ENCODE peak calls at places on chromosomes 5 and 9, in ten cellular contexts. C, N, S, X, W, D, F, Y, E and Q are unnamed samples.

GRCh38 chr5:6029811-6030271 is 348.5 kb downstream of the MED10 start:
- DNase-seq in C (no peak), N (no peak), S (no peak), X (no peak), W (no peak), D (no peak), F (no peak), Y (no peak), E (no peak), Q (no peak)

GRCh38 chr5:8843766-8844165 is 702.1 kb downstream of the SEMA5A start:
- DNase-seq in C (peak), N (no peak), S (no peak), X (no peak), W (no peak), D (no peak), F (no peak), Y (peak), E (peak), Q (no peak)

GRCh38 chr5:179180921-179181645 is 120.9 kb downstream of the ZNF354C start:
- DNase-seq in C (no peak), N (no peak), S (no peak), X (no peak), W (no peak), D (no peak), F (no peak), Y (no peak), E (no peak), Q (no peak)

GRCh38 chr5:78653969-78654368 is 5.4 kb upstream of the LHFPL2 start:
- DNase-seq in C (no peak), N (no peak), S (no peak), X (no peak), W (no peak), D (no peak), F (no peak), Y (peak), E (peak), Q (no peak)

GRCh38 chr9:111798786-111799185 is 4.0 kb upstream of the SHOC1 start:
- DNase-seq in C (no peak), N (no peak), S (no peak), X (no peak), W (no peak), D (no peak), F (no peak), Y (peak), E (peak), Q (no peak)

GRCh38 chr9:125438506-125439433 is 177.1 kb downstream of the GAPVD1 start:
- DNase-seq in C (no peak), N (no peak), S (no peak), X (peak), W (no peak), D (no peak), F (no peak), Y (no peak), E (no peak), Q (no peak)

GRCh38 chr5:124074500-124074899 is 562.5 kb downstream of the CSNK1G3 start:
- DNase-seq in C (no peak), N (no peak), S (no peak), X (no peak), W (no peak), D (no peak), F (no peak), Y (no peak), E (no peak), Q (no peak)

GRCh38 chr5:4862500-4862899 is 277.6 kb upstream of the ADAMTS16 start:
- DNase-seq in C (no peak), N (peak), S (no peak), X (no peak), W (no peak), D (no peak), F (no peak), Y (peak), E (peak), Q (no peak)

GRCh38 chr5:4553968-4554367 is 586.2 kb upstream of the ADAMTS16 start:
- DNase-seq in C (no peak), N (no peak), S (no peak), X (no peak), W (no peak), D (no peak), F (no peak), Y (no peak), E (no peak), Q (no peak)

GRCh38 chr9:112487008-112487798 is 576 bp downstream of the KIAA1958 start:
- DNase-seq in C (peak), N (peak), S (peak), X (peak), W (no peak), D (peak), F (peak), Y (peak), E (peak), Q (no peak)

GRCh38 chr9:34176089-34176488 is 2.8 kb upstream of the UBAP1 start:
- DNase-seq in C (no peak), N (no peak), S (no peak), X (no peak), W (no peak), D (no peak), F (no peak), Y (no peak), E (no peak), Q (no peak)

DNA sequence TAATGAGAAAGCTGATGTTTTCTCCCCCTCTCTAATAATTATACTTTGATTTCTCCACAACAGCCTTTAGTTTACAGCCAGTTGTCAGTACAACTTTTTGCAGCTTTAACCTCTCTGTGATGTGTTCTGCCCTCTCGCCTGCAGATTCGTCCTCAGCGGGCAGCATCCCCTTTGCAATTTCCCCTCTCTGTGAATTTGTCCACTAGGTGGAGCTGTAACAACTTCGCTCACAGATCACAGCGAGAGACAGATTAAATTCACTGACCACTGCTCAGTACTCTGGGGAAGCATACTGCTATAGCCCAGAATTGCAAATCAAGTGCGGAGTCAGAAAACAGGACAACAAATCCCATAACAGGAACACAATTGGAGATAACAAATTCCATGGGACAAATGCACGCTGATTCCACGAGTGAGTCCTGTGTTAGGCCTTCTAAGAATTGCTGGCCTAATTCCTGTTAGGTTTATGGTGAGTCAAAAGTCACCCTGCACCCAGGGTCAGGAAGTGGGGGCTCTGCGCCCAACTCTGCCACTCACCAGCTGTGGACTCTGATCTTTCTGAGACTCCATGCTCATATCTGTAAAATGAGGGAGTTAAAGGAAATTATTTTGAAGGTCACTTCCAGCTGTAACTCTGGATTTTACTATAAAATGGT is 2124.9 kb downstream of the MAT2B start:
- DNase-seq in C (no peak), N (peak), S (no peak), X (peak), W (peak), D (no peak), F (peak), Y (peak), E (peak), Q (peak)
- TF ChIP-seq CTCF in C (peak), N (peak), S (peak), X (peak), W (peak), D (peak), F (peak), Y (peak), E (peak), Q (peak)

DNA sequence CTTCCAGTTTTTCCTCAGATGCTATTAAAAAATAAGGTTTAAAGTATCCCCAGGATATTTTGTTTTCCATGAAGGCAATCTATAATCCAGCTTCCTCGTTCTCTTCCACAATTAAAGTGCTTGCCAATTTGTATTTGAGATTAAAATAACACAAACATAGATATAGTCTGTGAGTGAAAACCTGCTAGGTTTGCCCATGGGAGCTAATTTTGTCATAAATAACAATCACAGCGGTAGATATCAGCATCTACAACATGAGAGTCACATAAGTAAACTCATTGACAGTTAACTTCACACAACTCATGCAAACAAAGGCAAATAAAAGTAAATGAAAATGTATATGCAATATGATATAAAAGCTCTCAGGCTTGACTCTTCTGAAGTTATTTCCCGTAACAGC is 29.2 kb upstream of the RASGRF2 start:
- DNase-seq in C (no peak), N (no peak), S (no peak), X (no peak), W (no peak), D (no peak), F (no peak), Y (no peak), E (no peak), Q (no peak)
- TF ChIP-seq CTCF in C (no peak), N (no peak), S (no peak), X (no peak), W (no peak), D (no peak), F (no peak), Y (no peak), E (no peak), Q (no peak)

DNA sequence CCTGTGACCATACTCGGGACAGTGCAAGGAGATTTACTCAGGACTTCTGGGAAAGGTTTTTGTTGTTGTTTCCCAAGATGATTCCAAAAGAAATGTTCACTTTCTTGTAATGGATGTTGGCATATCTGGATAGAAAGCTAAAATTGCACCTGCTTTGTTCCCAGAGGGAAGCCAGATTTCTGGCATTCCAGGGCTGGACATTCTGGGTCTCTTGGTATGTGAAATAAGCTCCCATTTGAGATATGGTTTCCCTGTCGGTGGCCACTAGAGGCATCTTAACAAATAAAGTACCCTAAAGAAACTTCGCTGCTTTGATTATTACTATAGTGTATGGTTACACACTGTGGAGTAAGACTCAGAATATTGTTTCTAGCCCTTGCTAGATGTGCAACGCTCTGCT is 737.3 kb downstream of the BRINP1 start:
- DNase-seq in C (no peak), N (no peak), S (no peak), X (no peak), W (no peak), D (no peak), F (no peak), Y (no peak), E (no peak), Q (no peak)
- TF ChIP-seq CTCF in C (no peak), N (no peak), S (no peak), X (peak), W (no peak), D (no peak), F (no peak), Y (no peak), E (no peak), Q (no peak)

DNA sequence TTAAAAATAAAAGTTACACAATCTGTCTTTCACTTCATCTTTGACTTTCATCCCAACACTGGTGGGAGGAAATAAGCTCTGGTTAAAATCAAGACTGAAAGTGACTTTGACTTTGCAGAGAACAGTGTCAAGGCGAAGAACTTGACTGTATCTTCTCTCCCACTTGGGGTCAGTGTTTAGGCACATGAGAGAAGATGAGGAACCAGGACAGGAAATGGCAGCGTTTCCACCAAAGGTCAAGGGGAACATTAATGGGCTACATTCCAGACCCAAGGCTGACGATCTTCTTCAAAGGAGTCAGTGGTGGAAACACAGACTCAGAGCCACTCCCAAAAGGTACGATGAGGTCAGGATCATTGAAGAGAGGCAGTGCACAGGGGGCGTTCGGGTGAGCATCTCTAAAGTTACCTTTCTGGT is 409.5 kb downstream of the ARHGEF28 start:
- DNase-seq in C (no peak), N (peak), S (peak), X (no peak), W (no peak), D (no peak), F (peak), Y (peak), E (peak), Q (no peak)
- TF ChIP-seq CTCF in C (peak), N (peak), S (peak), X (peak), W (peak), D (peak), F (no peak), Y (peak), E (peak), Q (no peak)

GRCh38 chr9:32703635-32704034 is 68.2 kb upstream of the TAF1L start:
- DNase-seq in C (no peak), N (no peak), S (no peak), X (no peak), W (no peak), D (no peak), F (peak), Y (no peak), E (no peak), Q (no peak)
- TF ChIP-seq CTCF in C (no peak), N (peak), S (no peak), X (no peak), W (no peak), D (no peak), F (no peak), Y (peak), E (no peak), Q (no peak)

DNA sequence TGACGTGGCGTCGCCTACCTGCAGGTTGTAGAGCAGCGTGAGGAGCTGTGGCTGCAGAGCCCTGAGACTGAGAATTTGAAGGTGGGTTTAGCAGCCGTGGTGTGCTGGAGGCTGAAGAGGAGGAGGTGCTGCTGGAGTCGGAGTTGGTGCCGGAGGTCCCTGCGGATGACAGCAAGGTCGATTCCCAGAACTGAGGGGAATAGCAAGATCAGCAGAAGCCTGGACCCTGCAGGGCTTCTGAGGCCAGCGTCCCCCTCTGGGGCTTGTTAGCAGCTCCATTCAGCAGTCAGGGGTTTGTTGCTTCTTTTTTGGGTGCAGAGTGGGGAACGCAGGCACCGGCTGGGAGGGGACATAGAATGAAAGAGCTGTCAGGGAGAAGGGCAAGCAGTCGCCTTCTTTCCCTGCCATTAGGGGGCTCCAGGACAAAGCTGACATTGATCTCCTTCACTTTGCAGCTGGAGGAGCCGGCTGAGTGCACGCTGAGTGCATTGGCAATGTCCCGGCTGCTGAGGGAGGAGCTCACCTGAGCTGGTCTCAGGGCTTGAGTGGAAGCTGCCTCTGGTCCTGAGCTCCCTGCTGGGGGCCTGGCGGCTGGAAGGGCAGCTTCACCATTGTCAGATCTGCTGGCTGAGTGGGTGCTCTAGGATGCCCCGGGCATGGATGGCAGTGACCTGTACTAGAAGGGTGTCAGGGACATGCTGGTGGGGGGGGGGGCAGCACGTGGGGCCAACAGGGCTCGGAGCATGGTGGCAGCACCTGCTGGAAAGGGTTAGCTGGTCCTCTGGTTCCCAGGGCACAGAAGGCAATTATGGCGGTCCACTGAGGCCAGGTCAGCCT is 20.8 kb downstream of the OBP2B start:
- DNase-seq in C (no peak), N (peak), S (no peak), X (no peak), W (no peak), D (no peak), F (peak), Y (no peak), E (no peak), Q (no peak)
- TF ChIP-seq CTCF in C (peak), N (peak), S (no peak), X (peak), W (peak), D (peak), F (no peak), Y (no peak), E (no peak), Q (no peak)